ENCODE peak calls at places on chromosomes 7 and 10, in five cellular contexts. One of them, this sample, is unnamed.

GRCh38 chr10:31490858-31491504 is 172.0 kb downstream of the ZEB1 start:
- DNase-seq in IMR-90: peak
- DNase-seq in mesendoderm: peak
- DNase-seq in H9: peak
- DNase-seq in H1: peak
- DNase-seq in this sample: peak

GRCh38 chr7:155999631-156000489 is 187.6 kb upstream of the SHH start:
- DNase-seq in IMR-90: no peak
- DNase-seq in mesendoderm: no peak
- DNase-seq in H9: peak
- DNase-seq in H1: peak
- DNase-seq in this sample: no peak

GRCh38 chr10:103789771-103790201 is 65.6 kb downstream of the SH3PXD2A start:
- DNase-seq in IMR-90: no peak
- DNase-seq in mesendoderm: no peak
- DNase-seq in H9: no peak
- DNase-seq in H1: no peak
- DNase-seq in this sample: no peak

GRCh38 chr10:71587941-71588573 is 131.5 kb downstream of the C10orf105 start:
- DNase-seq in IMR-90: no peak
- DNase-seq in mesendoderm: no peak
- DNase-seq in H9: no peak
- DNase-seq in H1: no peak
- DNase-seq in this sample: no peak

GRCh38 chr7:93578762-93579161 is 4.2 kb upstream of the CALCR start:
- DNase-seq in IMR-90: no peak
- DNase-seq in mesendoderm: no peak
- DNase-seq in H9: no peak
- DNase-seq in H1: no peak
- DNase-seq in this sample: no peak

GRCh38 chr10:120422459-120422858 is 34.6 kb upstream of the PLPP4 start:
- DNase-seq in IMR-90: peak
- DNase-seq in mesendoderm: peak
- DNase-seq in H9: no peak
- DNase-seq in H1: no peak
- DNase-seq in this sample: no peak

GRCh38 chr10:125521721-125522680 is 161.0 kb downstream of the TEX36 start:
- DNase-seq in IMR-90: no peak
- DNase-seq in mesendoderm: peak
- DNase-seq in H9: peak
- DNase-seq in H1: peak
- DNase-seq in this sample: no peak

GRCh38 chr7:5417106-5418071 is 6.2 kb downstream of the TNRC18 start:
- DNase-seq in IMR-90: peak
- DNase-seq in mesendoderm: peak
- DNase-seq in H9: no peak
- DNase-seq in H1: no peak
- DNase-seq in this sample: no peak

GRCh38 chr7:17843041-17843440 is 97.3 kb downstream of the SNX13 start:
- DNase-seq in IMR-90: no peak
- DNase-seq in mesendoderm: no peak
- DNase-seq in H9: no peak
- DNase-seq in H1: no peak
- DNase-seq in this sample: no peak

GRCh38 chr7:45973725-45974532 is 52.9 kb upstream of the IGFBP3 start:
- DNase-seq in IMR-90: peak
- DNase-seq in mesendoderm: no peak
- DNase-seq in H9: no peak
- DNase-seq in H1: no peak
- DNase-seq in this sample: no peak

GRCh38 chr10:10869592-10869991 is 148.1 kb upstream of the CELF2 start:
- DNase-seq in IMR-90: peak
- DNase-seq in mesendoderm: peak
- DNase-seq in H9: no peak
- DNase-seq in H1: no peak
- DNase-seq in this sample: no peak

GRCh38 chr10:46514899-46515298 is 41.6 kb downstream of the GPRIN2 start:
- DNase-seq in IMR-90: no peak
- DNase-seq in mesendoderm: no peak
- DNase-seq in H9: peak
- DNase-seq in H1: peak
- DNase-seq in this sample: no peak

GRCh38 chr10:24503627-24504320 is 219.9 kb downstream of the ARHGAP21 start:
- DNase-seq in IMR-90: peak
- DNase-seq in mesendoderm: peak
- DNase-seq in H9: peak
- DNase-seq in H1: peak
- DNase-seq in this sample: peak

GRCh38 chr7:4753610-4754432 is 21.6 kb upstream of the AP5Z1 start:
- DNase-seq in IMR-90: peak
- DNase-seq in mesendoderm: peak
- DNase-seq in H9: peak
- DNase-seq in H1: peak
- DNase-seq in this sample: peak

GRCh38 chr10:36683421-36683820 is 442.0 kb upstream of the ANKRD30A start:
- DNase-seq in IMR-90: no peak
- DNase-seq in mesendoderm: no peak
- DNase-seq in H9: no peak
- DNase-seq in H1: no peak
- DNase-seq in this sample: no peak

GRCh38 chr7:67738-68395 is 124.5 kb upstream of the FAM20C start:
- DNase-seq in IMR-90: peak
- DNase-seq in mesendoderm: peak
- DNase-seq in H9: no peak
- DNase-seq in H1: no peak
- DNase-seq in this sample: no peak

GRCh38 chr7:70271617-70272081 is 673.4 kb downstream of the AUTS2 start:
- DNase-seq in IMR-90: no peak
- DNase-seq in mesendoderm: no peak
- DNase-seq in H9: no peak
- DNase-seq in H1: no peak
- DNase-seq in this sample: no peak

GRCh38 chr10:93894516-93895378 is 969 bp downstream of the SLC35G1 start:
- DNase-seq in IMR-90: peak
- DNase-seq in mesendoderm: peak
- DNase-seq in H9: peak
- DNase-seq in H1: no peak
- DNase-seq in this sample: no peak

GRCh38 chr10:37125191-37125732 is at the start of gene ANKRD30A:
- DNase-seq in IMR-90: no peak
- DNase-seq in mesendoderm: no peak
- DNase-seq in H9: no peak
- DNase-seq in H1: no peak
- DNase-seq in this sample: no peak

GRCh38 chr7:3650844-3651243 is 349.8 kb downstream of the SDK1 start:
- DNase-seq in IMR-90: peak
- DNase-seq in mesendoderm: no peak
- DNase-seq in H9: no peak
- DNase-seq in H1: no peak
- DNase-seq in this sample: no peak

GRCh38 chr10:28810062-28810870 is 132.9 kb downstream of the BAMBI start:
- DNase-seq in IMR-90: peak
- DNase-seq in mesendoderm: peak
- DNase-seq in H9: peak
- DNase-seq in H1: peak
- DNase-seq in this sample: no peak

GRCh38 chr7:73985737-73986141 is 42.2 kb upstream of the ELN start:
- DNase-seq in IMR-90: no peak
- DNase-seq in mesendoderm: no peak
- DNase-seq in H9: no peak
- DNase-seq in H1: peak
- DNase-seq in this sample: no peak

GRCh38 chr10:26931223-26931622 is 70.5 kb upstream of the ABI1 start:
- DNase-seq in IMR-90: no peak
- DNase-seq in mesendoderm: peak
- DNase-seq in H9: peak
- DNase-seq in H1: peak
- DNase-seq in this sample: no peak

GRCh38 chr7:132930881-132931280 is 151.0 kb downstream of the CHCHD3 start:
- DNase-seq in IMR-90: peak
- DNase-seq in mesendoderm: peak
- DNase-seq in H9: no peak
- DNase-seq in H1: no peak
- DNase-seq in this sample: peak

GRCh38 chr7:100444311-100445278 is 8.3 kb upstream of the PPP1R35 start:
- DNase-seq in IMR-90: peak
- DNase-seq in mesendoderm: peak
- DNase-seq in H9: peak
- DNase-seq in H1: no peak
- DNase-seq in this sample: no peak

GRCh38 chr10:95756796-95757657 is 1.1 kb downstream of the ENTPD1 start:
- DNase-seq in IMR-90: no peak
- DNase-seq in mesendoderm: no peak
- DNase-seq in H9: no peak
- DNase-seq in H1: no peak
- DNase-seq in this sample: no peak

GRCh38 chr10:24821986-24822385 is 98.3 kb upstream of the ARHGAP21 start:
- DNase-seq in IMR-90: peak
- DNase-seq in mesendoderm: peak
- DNase-seq in H9: no peak
- DNase-seq in H1: no peak
- DNase-seq in this sample: no peak

GRCh38 chr7:22444181-22444966 is 55.6 kb downstream of the STEAP1B start:
- DNase-seq in IMR-90: no peak
- DNase-seq in mesendoderm: no peak
- DNase-seq in H9: no peak
- DNase-seq in H1: no peak
- DNase-seq in this sample: no peak

GRCh38 chr10:123257904-123258303 is 103.7 kb downstream of the BUB3 start:
- DNase-seq in IMR-90: no peak
- DNase-seq in mesendoderm: no peak
- DNase-seq in H9: no peak
- DNase-seq in H1: no peak
- DNase-seq in this sample: no peak

DNA sequence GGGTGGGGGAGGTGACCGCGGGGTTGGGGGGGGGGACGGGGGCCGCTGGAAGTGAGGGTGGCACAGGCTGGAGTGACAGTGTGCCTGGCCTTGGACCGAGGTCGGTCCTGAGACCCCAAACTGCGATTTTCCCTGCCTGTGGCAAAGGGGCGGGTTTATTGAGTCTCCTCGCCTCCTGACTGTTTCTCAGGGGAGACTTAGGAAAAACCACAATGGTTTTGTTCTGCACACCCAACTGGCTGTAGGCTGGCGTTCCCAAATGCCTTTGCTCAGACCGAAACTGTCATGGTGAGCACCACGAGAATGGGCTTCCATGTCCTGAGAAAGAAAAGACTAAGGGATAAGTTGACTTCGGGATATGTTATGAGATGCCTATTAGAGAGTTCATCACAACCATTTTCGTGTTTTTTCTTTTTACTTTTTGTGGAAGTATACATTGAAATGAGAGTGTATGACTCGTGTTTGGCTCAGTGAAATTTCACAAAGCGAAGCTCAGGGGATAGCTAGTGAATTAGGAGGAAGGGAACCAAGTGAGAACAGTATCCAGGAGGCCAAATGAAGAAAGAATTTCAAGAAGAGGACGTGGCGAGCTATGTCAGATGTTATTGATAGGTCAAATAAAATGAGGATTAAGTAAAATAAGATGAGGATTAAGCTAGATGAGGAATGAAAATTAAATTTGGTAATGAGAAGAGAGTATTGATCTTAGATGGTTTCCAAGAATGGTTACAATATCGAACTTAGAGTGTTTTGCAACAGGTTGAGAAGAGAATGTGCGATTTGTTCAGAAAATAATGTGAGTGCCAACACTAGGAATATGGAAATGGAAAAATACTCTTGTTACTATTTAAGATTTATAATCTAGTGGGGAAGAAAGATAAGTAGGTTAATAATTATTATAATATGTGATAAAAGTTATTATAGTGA is 918 bp downstream of the NET1 start:
- DNase-seq in IMR-90: peak
- DNase-seq in mesendoderm: peak
- DNase-seq in H9: peak
- DNase-seq in H1: peak
- DNase-seq in this sample: peak
- H3K23ac ChIP-seq in IMR-90: peak
- H3K23ac ChIP-seq in mesendoderm: no peak
- H3K23ac ChIP-seq in H9: no peak
- H3K23ac ChIP-seq in H1: no peak
- H3K23ac ChIP-seq in this sample: no peak

GRCh38 chr7:134792968-134793367 is 13.5 kb downstream of the CALD1 start:
- DNase-seq in IMR-90: peak
- DNase-seq in mesendoderm: no peak
- DNase-seq in H9: no peak
- DNase-seq in H1: no peak
- DNase-seq in this sample: no peak
- H3K4ac ChIP-seq in IMR-90: no peak
- H3K4ac ChIP-seq in mesendoderm: no peak
- H3K4ac ChIP-seq in H9: no peak
- H3K4ac ChIP-seq in H1: no peak
- H3K4ac ChIP-seq in this sample: no peak

GRCh38 chr10:116779076-116779687 is 36.8 kb upstream of the HSPA12A start:
- DNase-seq in IMR-90: peak
- DNase-seq in mesendoderm: no peak
- DNase-seq in H9: no peak
- DNase-seq in H1: no peak
- DNase-seq in this sample: no peak
- H2BK15ac ChIP-seq in IMR-90: no peak
- H2BK15ac ChIP-seq in mesendoderm: no peak
- H2BK15ac ChIP-seq in H9: no peak
- H2BK15ac ChIP-seq in H1: peak
- H2BK15ac ChIP-seq in this sample: no peak

DNA sequence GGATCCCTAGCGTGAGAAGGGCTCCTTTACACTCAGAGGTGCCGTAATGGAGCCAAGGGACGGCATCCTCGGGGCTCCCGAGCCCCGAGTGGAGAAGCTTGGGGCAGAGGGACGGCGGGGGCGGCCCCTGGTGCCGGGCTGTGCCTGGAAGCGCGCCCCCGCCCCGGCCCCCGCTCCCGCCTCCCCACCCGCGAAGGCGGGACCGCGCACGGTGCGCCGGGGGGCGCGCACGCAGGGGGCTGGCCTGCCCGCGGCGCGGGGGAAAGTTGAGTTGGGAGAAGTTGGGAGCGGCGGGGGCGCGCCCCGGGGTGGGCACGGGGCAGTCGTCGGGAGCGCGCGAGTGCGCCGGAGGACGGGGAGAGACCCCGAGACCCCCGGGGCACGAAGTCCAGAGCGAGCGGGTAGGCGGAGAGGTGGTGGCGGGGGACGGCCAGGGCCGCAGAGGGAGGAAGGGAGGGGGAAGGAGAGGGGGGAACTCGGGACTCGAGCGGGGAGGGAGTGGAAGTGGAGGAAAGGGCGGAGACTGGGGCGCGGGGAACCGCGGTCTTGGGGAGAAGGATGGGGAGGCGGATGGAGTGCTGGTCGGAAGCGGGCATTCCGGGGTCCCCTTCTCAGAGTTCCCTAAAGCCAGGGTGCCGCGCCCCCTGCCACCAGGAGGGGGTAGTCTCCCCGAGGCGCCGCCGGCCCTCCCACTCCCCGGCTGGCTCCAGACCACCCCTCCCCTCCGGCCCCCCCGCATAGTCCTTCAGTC is at the start of gene SLC4A2:
- DNase-seq in IMR-90: peak
- DNase-seq in mesendoderm: peak
- DNase-seq in H9: peak
- DNase-seq in H1: peak
- DNase-seq in this sample: peak
- H3K23ac ChIP-seq in IMR-90: peak
- H3K23ac ChIP-seq in mesendoderm: peak
- H3K23ac ChIP-seq in H9: no peak
- H3K23ac ChIP-seq in H1: no peak
- H3K23ac ChIP-seq in this sample: peak

This sample was measured in neuronal stem cell.